ENCODE peak calls at places on chromosomes 5 and 9, in five cellular contexts. K is fibroblast of lung, P is mammary epithelial cell, C is K562, E is MM.1S. V is an unnamed sample.

GRCh38 chr9:90449213-90449925 is 193.3 kb downstream of the DIRAS2 start:
- DNase-seq in P (no peak), C (no peak), K (no peak), E (no peak), V (no peak)

GRCh38 chr5:59793000-59793399 is 100.5 kb downstream of the PDE4D start:
- DNase-seq in C (no peak), K (peak), P (peak), E (no peak), V (no peak)

GRCh38 chr9:114299286-114300152 is 23.4 kb upstream of the ORM1 start:
- DNase-seq in K (no peak), C (no peak), E (no peak), P (no peak), V (no peak)

GRCh38 chr9:17291766-17292165 is 156.9 kb downstream of the CNTLN start:
- DNase-seq in C (no peak), K (no peak), P (peak), E (no peak), V (no peak)

GRCh38 chr5:14469485-14470377 is 111.9 kb upstream of the OTULINL start:
- DNase-seq in P (no peak), K (no peak), E (no peak), C (no peak), V (no peak)

GRCh38 chr9:91047993-91048607 is 246.5 kb downstream of the SYK start:
- DNase-seq in C (no peak), E (no peak), K (peak), P (peak), V (peak)

GRCh38 chr5:141881886-141882285 is 3.7 kb upstream of the PCDH1 start:
- DNase-seq in C (no peak), K (no peak), E (no peak), P (no peak), V (no peak)

GRCh38 chr5:143698534-143698933 is 113.4 kb upstream of the HMHB1 start:
- DNase-seq in P (no peak), C (no peak), E (no peak), K (no peak), V (no peak)

GRCh38 chr9:118809160-118809625 is 560.0 kb downstream of the BRINP1 start:
- DNase-seq in K (no peak), E (no peak), P (no peak), C (no peak), V (no peak)

GRCh38 chr5:96753017-96753397 is 54.7 kb downstream of the ERAP1 start:
- DNase-seq in K (no peak), P (no peak), C (no peak), E (no peak), V (no peak)

GRCh38 chr5:111984044-111984443 is 227.1 kb upstream of the NREP start:
- DNase-seq in E (no peak), C (no peak), P (peak), K (peak), V (no peak)

GRCh38 chr9:69325409-69326212 is 596 bp downstream of the ENTREP1 start:
- DNase-seq in K (no peak), C (no peak), E (peak), P (peak), V (peak)

GRCh38 chr9:130692365-130692764 is 1.2 kb upstream of the EXOSC2 start:
- DNase-seq in E (no peak), K (no peak), P (no peak), C (no peak), V (peak)

GRCh38 chr5:135391869-135392255 is 7.2 kb downstream of the MACROH2A1 start:
- DNase-seq in K (no peak), C (no peak), E (no peak), P (no peak), V (no peak)

GRCh38 chr5:75465480-75465879 is 45.9 kb downstream of the CERT1 start:
- DNase-seq in C (no peak), P (no peak), K (peak), E (no peak), V (peak)

GRCh38 chr9:36665387-36665786 is 92.7 kb downstream of the MELK start:
- DNase-seq in C (no peak), K (no peak), P (no peak), E (no peak), V (no peak)

GRCh38 chr5:126917918-126918623 is 112.3 kb downstream of the MARCHF3 start:
- DNase-seq in C (peak), E (no peak), P (no peak), K (peak), V (peak)

GRCh38 chr5:84411832-84412605 is 27.3 kb upstream of the EDIL3 start:
- DNase-seq in E (no peak), P (peak), K (peak), C (no peak), V (no peak)

GRCh38 chr5:5017827-5018559 is 122.1 kb upstream of the ADAMTS16 start:
- DNase-seq in K (no peak), C (no peak), P (no peak), E (no peak), V (no peak)

GRCh38 chr5:4859489-4860211 is 280.5 kb upstream of the ADAMTS16 start:
- DNase-seq in P (no peak), E (no peak), K (no peak), C (no peak), V (no peak)

GRCh38 chr5:169258372-169259000 is 42.5 kb downstream of the SLIT3 start:
- DNase-seq in P (peak), C (no peak), E (no peak), K (no peak), V (no peak)

GRCh38 chr9:109894921-109895758 is 115.1 kb downstream of the PALM2AKAP2 start:
- DNase-seq in C (no peak), P (peak), K (no peak), E (no peak), V (no peak)

GRCh38 chr5:167888395-167888794 is 403.1 kb upstream of the WWC1 start:
- DNase-seq in E (no peak), C (no peak), P (no peak), K (no peak), V (no peak)

GRCh38 chr9:89749500-89750116 is 144.8 kb downstream of the GADD45G start:
- DNase-seq in C (no peak), E (no peak), P (no peak), K (peak), V (no peak)

GRCh38 chr5:14914603-14915277 is 43.2 kb upstream of the ANKH start:
- DNase-seq in E (no peak), P (peak), K (peak), C (no peak), V (no peak)

DNA sequence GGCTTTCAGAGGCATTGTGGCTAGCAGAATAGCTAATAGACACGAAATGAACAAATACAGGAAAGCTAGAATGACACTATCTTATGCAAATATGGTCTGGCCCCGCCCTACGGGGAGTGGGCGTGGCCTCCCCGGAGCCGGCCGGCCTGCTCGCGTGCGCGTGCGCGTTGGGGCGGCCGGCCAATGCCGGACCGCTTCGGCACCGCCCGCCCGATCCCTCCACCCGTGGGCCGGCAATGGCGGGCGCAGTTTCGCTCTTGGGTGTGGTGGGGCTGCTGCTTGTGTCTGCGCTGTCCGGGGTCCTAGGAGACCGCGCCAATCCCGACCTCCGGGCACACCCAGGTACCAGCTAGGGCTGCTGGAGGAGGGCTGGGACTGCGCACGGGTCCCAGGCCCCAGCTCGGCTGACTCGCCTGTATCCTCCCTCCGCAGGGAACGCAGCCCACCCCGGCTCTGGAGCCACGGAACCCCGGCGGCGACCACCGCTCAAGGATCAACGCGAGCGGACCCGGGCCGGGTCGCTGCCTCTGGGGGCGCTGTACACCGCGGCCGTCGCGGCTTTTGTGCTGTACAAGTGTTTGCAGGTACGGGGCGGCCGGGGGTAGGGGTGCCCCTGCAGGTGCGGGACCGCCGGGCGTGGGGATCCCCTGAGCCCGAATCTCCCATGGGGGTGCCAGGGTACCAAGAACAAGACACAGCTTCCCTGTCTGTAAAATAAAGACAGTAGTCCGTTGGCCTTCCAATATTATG is at the start of gene CCDC107:
- DNase-seq in E (peak), C (peak), P (peak), K (peak), V (peak)
- TF ChIP-seq CTCF in E (peak), C (peak), P (peak), K (peak), V (peak)

GRCh38 chr5:137342764-137343163 is 156.4 kb downstream of the SPOCK1 start:
- DNase-seq in P (peak), K (no peak), E (no peak), C (no peak), V (peak)

GRCh38 chr5:137341831-137342230 is 157.3 kb downstream of the SPOCK1 start:
- DNase-seq in P (no peak), E (no peak), K (no peak), C (no peak), V (peak)

GRCh38 chr5:137344021-137344420 is 155.1 kb downstream of the SPOCK1 start:
- DNase-seq in E (no peak), C (no peak), P (no peak), K (no peak), V (no peak)

GRCh38 chr5:137345396-137345795 is 153.7 kb downstream of the SPOCK1 start:
- DNase-seq in P (no peak), K (no peak), C (no peak), E (no peak), V (peak)

DNA sequence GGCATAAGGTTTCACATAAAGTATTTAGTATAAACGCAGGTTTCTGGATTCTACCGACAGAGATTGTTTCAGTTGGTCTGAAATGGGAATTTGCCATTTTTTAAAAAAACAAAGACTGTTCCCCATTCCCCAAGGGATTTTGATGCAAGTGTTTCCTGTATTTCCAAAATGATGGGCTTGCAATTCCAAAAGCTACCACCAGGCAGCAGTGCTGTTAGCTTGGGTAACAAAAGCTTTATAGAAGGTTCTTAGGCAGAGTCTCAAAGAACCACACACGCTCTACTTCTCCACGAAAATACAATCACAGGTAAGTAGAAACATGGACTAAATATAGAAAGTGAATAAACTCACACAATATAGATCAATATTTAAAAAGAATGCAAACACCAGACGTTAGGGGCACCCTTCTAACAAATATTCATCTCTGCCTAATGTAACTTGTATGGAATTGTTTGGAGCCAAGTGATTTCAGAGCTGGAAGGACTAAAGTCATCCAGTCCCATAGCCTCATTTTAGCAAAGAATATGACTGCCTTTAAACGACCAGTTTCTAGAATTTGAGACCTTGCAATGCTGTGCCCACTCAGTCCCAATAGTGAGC is 154.3 kb downstream of the SPOCK1 start:
- DNase-seq in C (peak), P (peak), K (peak), E (peak), V (peak)
- TF ChIP-seq EZH2 in C (no peak), P (no peak), K (no peak), E (no peak), V (no peak)

GRCh38 chr9:116151199-116151598 is 2.4 kb upstream of the PAPPA start:
- DNase-seq in C (no peak), P (no peak), E (no peak), K (no peak), V (no peak)

GRCh38 chr9:116152941-116153764 is 438 bp upstream of the PAPPA start:
- DNase-seq in P (no peak), C (no peak), K (peak), E (no peak), V (no peak)

GRCh38 chr9:116151966-116152381 is 1.6 kb upstream of the PAPPA start:
- DNase-seq in E (no peak), C (no peak), K (peak), P (peak), V (peak)

GRCh38 chr9:116153765-116154333 is at the start of gene PAPPA:
- DNase-seq in C (no peak), E (no peak), K (no peak), P (no peak), V (no peak)

DNA sequence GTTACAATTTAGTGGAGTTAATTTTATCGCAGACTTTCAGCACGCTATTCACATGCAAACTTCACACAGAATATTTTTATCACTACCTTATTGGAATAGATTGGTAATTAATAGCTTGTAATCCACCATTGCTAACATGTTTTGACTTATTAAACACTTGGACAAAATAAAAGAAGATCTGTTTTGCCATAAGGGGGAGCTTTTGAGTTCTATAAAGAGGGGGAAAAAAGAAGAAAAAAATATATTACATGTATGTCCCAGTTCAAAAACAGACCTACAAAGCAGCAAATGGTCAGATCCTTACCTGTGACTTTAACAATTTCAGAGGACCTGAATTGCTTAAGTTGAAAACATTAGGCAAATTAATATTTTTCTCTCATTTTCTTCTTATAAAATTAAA is 1.2 kb upstream of the PAPPA start:
- DNase-seq in E (peak), C (peak), P (peak), K (peak), V (no peak)
- TF ChIP-seq CTCF in E (peak), C (no peak), P (peak), K (no peak), V (peak)

GRCh38 chr9:116154334-116154975 is 864 bp downstream of the PAPPA start:
- DNase-seq in E (peak), C (no peak), P (no peak), K (no peak), V (no peak)
- TF ChIP-seq EZH2 in E (no peak), C (no peak), P (peak), K (no peak), V (peak)

V was measured in endothelial cell of umbilical vein.